ENCODE peak calls at places on chromosomes 2 and 18, in four cellular contexts. C, X, W and G are unnamed samples.

GRCh38 chr2:1672738-1673137 is 71.6 kb downstream of the PXDN start:
- DNase-seq in C (no peak), X (no peak), W (no peak), G (no peak)

GRCh38 chr2:155815851-155816250 is 516.7 kb downstream of the NR4A2 start:
- DNase-seq in C (peak), X (peak), W (no peak), G (no peak)

GRCh38 chr18:71304856-71305255 is 1016.0 kb downstream of the SOCS6 start:
- DNase-seq in C (no peak), X (no peak), W (no peak), G (no peak)

GRCh38 chr2:222859786-222860726 is 780 bp upstream of the ACSL3 start:
- DNase-seq in C (peak), X (peak), W (no peak), G (peak)

GRCh38 chr2:201233192-201234166 is 26.9 kb upstream of the CASP8 start:
- DNase-seq in C (peak), X (peak), W (peak), G (peak)

GRCh38 chr18:74310411-74310810 is 5.2 kb upstream of the C18orf63 start:
- DNase-seq in C (no peak), X (no peak), W (no peak), G (no peak)

GRCh38 chr2:6958616-6959235 is 41.5 kb downstream of the RNF144A start:
- DNase-seq in C (no peak), X (no peak), W (no peak), G (peak)

GRCh38 chr2:195270466-195270865 is 386.6 kb upstream of the SLC39A10 start:
- DNase-seq in C (no peak), X (no peak), W (no peak), G (no peak)

GRCh38 chr18:55858661-55859111 is 270.7 kb upstream of the TCF4 start:
- DNase-seq in C (no peak), X (no peak), W (no peak), G (no peak)

GRCh38 chr2:160050147-160050546 is 12.3 kb downstream of the PLA2R1 start:
- DNase-seq in C (no peak), X (no peak), W (no peak), G (no peak)

GRCh38 chr2:10447300-10448207 is 573 bp downstream of the ODC1 start:
- DNase-seq in C (peak), X (no peak), W (no peak), G (peak)

GRCh38 chr18:55404811-55405654 is 183.0 kb downstream of the TCF4 start:
- DNase-seq in C (no peak), X (no peak), W (no peak), G (no peak)

GRCh38 chr2:53036196-53036595 is 731.4 kb upstream of the CHAC2 start:
- DNase-seq in C (no peak), X (no peak), W (no peak), G (no peak)

GRCh38 chr18:6060149-6060548 is 164.8 kb upstream of the TMEM200C start:
- DNase-seq in C (no peak), X (no peak), W (no peak), G (no peak)

GRCh38 chr2:210558708-210559107 is 2.3 kb downstream of the CPS1 start:
- DNase-seq in C (no peak), X (no peak), W (no peak), G (no peak)

GRCh38 chr2:195861821-195862220 is 204.8 kb downstream of the SLC39A10 start:
- DNase-seq in C (no peak), X (no peak), W (no peak), G (no peak)

GRCh38 chr2:2613279-2614199 is 282.5 kb upstream of the MYT1L start:
- DNase-seq in C (peak), X (peak), W (peak), G (peak)

GRCh38 chr18:46167971-46168370 is 63.8 kb downstream of the HAUS1 start:
- DNase-seq in C (peak), X (no peak), W (peak), G (no peak)

GRCh38 chr18:12088731-12089375 is 4.8 kb upstream of the ANKRD62 start:
- DNase-seq in C (no peak), X (no peak), W (no peak), G (peak)

GRCh38 chr2:95525294-95526035 is 40.9 kb upstream of the TRIM43B start:
- DNase-seq in C (no peak), X (no peak), W (no peak), G (no peak)

GRCh38 chr2:105502625-105503334 is 103.9 kb upstream of the FHL2 start:
- DNase-seq in C (no peak), X (no peak), W (no peak), G (no peak)

GRCh38 chr2:191501390-191502168 is 176.4 kb upstream of the NABP1 start:
- DNase-seq in C (no peak), X (no peak), W (no peak), G (no peak)

GRCh38 chr2:169480079-169480465 is 778 bp downstream of the BBS5 start:
- DNase-seq in C (no peak), X (no peak), W (no peak), G (no peak)

GRCh38 chr2:169491378-169491777 is 12.1 kb downstream of the BBS5 start:
- DNase-seq in C (no peak), X (no peak), W (no peak), G (no peak)

GRCh38 chr2:169486487-169486886 is 7.2 kb downstream of the BBS5 start:
- DNase-seq in C (no peak), X (no peak), W (no peak), G (no peak)

GRCh38 chr2:169490834-169491233 is 11.5 kb downstream of the BBS5 start:
- DNase-seq in C (no peak), X (no peak), W (no peak), G (no peak)

GRCh38 chr2:169485650-169486138 is 6.4 kb downstream of the BBS5 start:
- DNase-seq in C (no peak), X (no peak), W (no peak), G (no peak)
- TF ChIP-seq POLR2A in C (no peak), X (no peak), W (no peak), G (no peak)

GRCh38 chr18:22084547-22084946 is 84.8 kb upstream of the GATA6 start:
- DNase-seq in C (no peak), X (no peak), W (no peak), G (peak)
- TF ChIP-seq POLR2A in C (no peak), X (no peak), W (no peak), G (peak)

DNA sequence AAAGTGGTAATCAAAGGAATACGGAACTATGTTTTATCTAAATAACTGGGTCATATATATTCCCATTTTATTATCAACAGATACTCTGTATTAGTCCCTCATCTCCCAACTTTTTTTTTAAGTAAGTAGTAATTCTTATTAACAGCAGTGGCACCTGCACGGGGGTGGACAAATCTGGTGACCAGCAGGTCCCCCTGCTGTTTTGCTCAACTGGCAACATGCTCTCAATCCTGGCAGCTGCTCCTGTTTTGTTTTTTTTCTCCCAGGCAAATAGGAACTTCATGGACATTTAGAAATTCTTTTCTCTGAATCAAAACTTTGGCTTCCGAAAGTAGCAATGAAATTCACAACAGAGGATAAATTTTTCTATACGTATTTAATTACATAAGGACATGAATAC is 193.5 kb downstream of the SS18 start:
- DNase-seq in C (no peak), X (no peak), W (no peak), G (no peak)
- TF ChIP-seq POLR2A in C (no peak), X (no peak), W (no peak), G (no peak)

DNA sequence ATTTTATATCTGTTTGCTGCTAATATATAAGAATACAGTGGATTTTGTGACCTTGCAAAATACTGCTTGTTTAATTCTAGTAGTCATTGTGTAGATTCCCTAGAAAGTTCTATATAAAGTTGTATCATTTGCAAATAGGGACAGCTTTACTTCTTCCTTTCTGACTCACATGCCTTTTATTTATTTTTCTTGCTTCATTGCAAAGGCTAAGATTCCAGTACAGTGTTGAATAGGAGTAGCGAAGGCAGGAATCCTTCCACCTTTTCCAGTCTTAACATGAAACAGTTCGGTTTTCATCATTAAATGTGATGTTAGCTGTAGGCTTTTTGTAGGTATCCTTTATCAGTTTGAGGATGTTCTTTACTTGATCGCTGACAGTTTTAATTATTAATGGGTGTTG is 58.1 kb downstream of the DGKD start:
- DNase-seq in C (no peak), X (no peak), W (no peak), G (no peak)
- TF ChIP-seq POLR2A in C (no peak), X (no peak), W (no peak), G (no peak)

GRCh38 chr2:41840702-41841551 is 206.9 kb upstream of the PKDCC start:
- DNase-seq in C (peak), X (peak), W (peak), G (peak)
- TF ChIP-seq POLR2A in C (peak), X (peak), W (no peak), G (peak)

GRCh38 chr2:230589497-230590015 is 123.1 kb upstream of the CAB39 start:
- DNase-seq in C (no peak), X (no peak), W (no peak), G (no peak)
- TF ChIP-seq POLR2A in C (no peak), X (no peak), W (no peak), G (no peak)